ENCODE peak calls at places on chromosomes 11 and 22, in five cellular contexts. D is uterus, B is Peyer's patch, X is RWPE2, K is IMR-90. S is an unnamed sample.

GRCh38 chr22:50563410-50564160 is 866 bp upstream of the SYCE3 start:
- DNase-seq in D (no peak), B (no peak), X (no peak), K (no peak), S (no peak)

GRCh38 chr22:37802310-37803194 is 5.2 kb upstream of the GCAT start:
- DNase-seq in D (no peak), B (peak; percentile 80), X (peak; percentile 51), K (peak; percentile 39), S (peak; percentile 57)

GRCh38 chr22:37933711-37934376 is 19.6 kb downstream of the C22orf23 start:
- DNase-seq in D (peak; percentile 86), B (peak; percentile 94), X (peak; percentile 88), K (peak; percentile 86), S (peak; percentile 91)

GRCh38 chr11:123560001-123560400 is 94.4 kb downstream of the SCN3B start:
- DNase-seq in D (peak; percentile 45), B (no peak), X (no peak), K (peak; percentile 88), S (no peak)

GRCh38 chr11:93199616-93200015 is 1.8 kb upstream of the SLC36A4 start:
- DNase-seq in D (no peak), B (no peak), X (no peak), K (no peak), S (no peak)

GRCh38 chr11:113591122-113591521 is 115.0 kb downstream of the TMPRSS5 start:
- DNase-seq in D (no peak), B (no peak), X (no peak), K (no peak), S (no peak)

GRCh38 chr11:69642549-69642912 is 1.6 kb downstream of the CCND1 start:
- DNase-seq in D (no peak), B (peak; percentile 70), X (peak; percentile 38), K (no peak), S (peak; percentile 61)

GRCh38 chr22:31857247-31857646 is 87.1 kb upstream of the YWHAH start:
- DNase-seq in D (no peak), B (no peak), X (no peak), K (no peak), S (no peak)

GRCh38 chr11:35997908-35998307 is 54.0 kb downstream of the LDLRAD3 start:
- DNase-seq in D (no peak), B (no peak), X (no peak), K (no peak), S (no peak)

GRCh38 chr22:39943366-39943765 is 16.8 kb upstream of the TMA7B start:
- DNase-seq in D (no peak), B (no peak), X (no peak), K (no peak), S (no peak)

GRCh38 chr11:70834277-70834940 is 418.0 kb downstream of the SHANK2 start:
- DNase-seq in D (no peak), B (no peak), X (no peak), K (peak; percentile 14), S (no peak)

GRCh38 chr11:118200901-118201680 is 23.7 kb downstream of the JAML start:
- DNase-seq in D (no peak), B (no peak), X (no peak), K (no peak), S (no peak)

GRCh38 chr22:45934659-45935341 is 42.2 kb downstream of the WNT7B start:
- DNase-seq in D (no peak), B (no peak), X (peak; percentile 94), K (peak; percentile 91), S (no peak)

GRCh38 chr11:35237860-35238715 is 99.1 kb downstream of the CD44 start:
- DNase-seq in D (no peak), B (no peak), X (no peak), K (no peak), S (peak; percentile 46)

GRCh38 chr11:111194789-111195188 is 50.7 kb upstream of the POU2AF2 start:
- DNase-seq in D (no peak), B (no peak), X (no peak), K (no peak), S (no peak)

GRCh38 chr11:6737872-6738466 is 33.8 kb downstream of the OR2AG2 start:
- DNase-seq in D (peak; percentile 20), B (no peak), X (no peak), K (peak; percentile 34), S (peak; percentile 63)

GRCh38 chr11:71371674-71372069 is 76.5 kb downstream of the DHCR7 start:
- DNase-seq in D (no peak), B (no peak), X (no peak), K (no peak), S (no peak)

GRCh38 chr22:49628351-49629023 is 199.2 kb downstream of the BRD1 start:
- DNase-seq in D (no peak), B (no peak), X (peak; percentile 24), K (no peak), S (no peak)

GRCh38 chr22:22526125-22526912 is 6.2 kb upstream of the ZNF280A start:
- DNase-seq in D (no peak), B (no peak), X (no peak), K (no peak), S (no peak)

GRCh38 chr22:44578516-44579230 is 80.6 kb upstream of the RTL6 start:
- DNase-seq in D (no peak), B (peak; percentile 9), X (peak; percentile 20), K (no peak), S (no peak)

GRCh38 chr11:66970808-66971442 is 4.2 kb upstream of the C11orf86 start:
- DNase-seq in D (peak; percentile 65), B (no peak), X (peak; percentile 87), K (peak; percentile 100), S (peak; percentile 94)

GRCh38 chr11:87156970-87157369 is 119.2 kb downstream of the TMEM135 start:
- DNase-seq in D (no peak), B (no peak), X (no peak), K (no peak), S (no peak)

GRCh38 chr11:120883404-120884135 is 140.3 kb upstream of the TBCEL start:
- DNase-seq in D (peak; percentile 37), B (no peak), X (no peak), K (peak; percentile 54), S (no peak)

GRCh38 chr11:28107331-28107725 is 628 bp downstream of the KIF18A start:
- DNase-seq in D (no peak), B (peak; percentile 43), X (no peak), K (peak; percentile 37), S (no peak)

GRCh38 chr11:34379081-34379480 is 21.3 kb upstream of the ABTB2 start:
- DNase-seq in D (no peak), B (no peak), X (no peak), K (peak; percentile 36), S (no peak)

GRCh38 chr11:132898021-132898420 is 634.3 kb downstream of the OPCML start:
- DNase-seq in D (no peak), B (no peak), X (no peak), K (peak; percentile 73), S (no peak)

GRCh38 chr11:86047275-86047991 is 21.5 kb downstream of the PICALM start:
- DNase-seq in D (no peak), B (no peak), X (no peak), K (peak; percentile 54), S (no peak)

GRCh38 chr11:11884774-11885481 is 43.2 kb downstream of the USP47 start:
- DNase-seq in D (no peak), B (no peak), X (no peak), K (no peak), S (no peak)

GRCh38 chr11:20160425-20161229 is at the start of gene DBX1:
- DNase-seq in D (no peak), B (no peak), X (no peak), K (no peak), S (no peak)

DNA sequence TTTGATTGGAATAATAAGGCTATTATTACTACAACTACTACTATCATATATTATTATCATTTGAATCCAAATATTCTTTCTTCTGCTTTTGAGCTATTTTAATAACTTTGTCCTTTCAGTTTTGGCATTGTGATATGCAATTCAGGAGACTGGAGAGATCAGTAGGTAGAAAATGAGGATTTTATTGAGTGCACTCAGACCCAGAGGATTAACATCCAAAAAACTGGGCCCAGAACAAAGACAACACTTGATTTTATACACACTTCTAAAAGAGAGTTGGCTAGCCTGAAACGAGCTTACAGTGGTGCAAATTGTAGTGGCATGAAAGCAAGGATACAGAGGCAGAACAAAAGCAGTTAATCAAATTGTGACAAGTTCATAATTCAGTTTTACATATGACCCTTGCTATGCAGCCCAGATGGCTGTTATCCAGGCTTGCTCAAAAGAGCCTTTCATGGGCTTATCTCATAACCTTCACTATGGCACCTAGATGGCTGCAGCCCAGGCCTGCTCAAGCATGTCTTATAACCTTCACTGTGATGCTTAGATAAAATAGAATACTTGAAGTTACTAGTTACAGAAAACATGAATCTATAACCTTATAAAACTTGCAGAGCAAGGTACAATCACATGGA is 796.3 kb upstream of the RAG2 start:
- DNase-seq in D (no peak), B (no peak), X (no peak), K (no peak), S (no peak)
- H3K9me3 ChIP-seq in D (no peaks in the 10 kb centered on the region), B (no peaks in the 10 kb centered on the region), X (peaks cover 2% of the 10 kb centered on the region), K (peaks cover 4% of the 10 kb centered on the region), S (no peaks in the 10 kb centered on the region)

DNA sequence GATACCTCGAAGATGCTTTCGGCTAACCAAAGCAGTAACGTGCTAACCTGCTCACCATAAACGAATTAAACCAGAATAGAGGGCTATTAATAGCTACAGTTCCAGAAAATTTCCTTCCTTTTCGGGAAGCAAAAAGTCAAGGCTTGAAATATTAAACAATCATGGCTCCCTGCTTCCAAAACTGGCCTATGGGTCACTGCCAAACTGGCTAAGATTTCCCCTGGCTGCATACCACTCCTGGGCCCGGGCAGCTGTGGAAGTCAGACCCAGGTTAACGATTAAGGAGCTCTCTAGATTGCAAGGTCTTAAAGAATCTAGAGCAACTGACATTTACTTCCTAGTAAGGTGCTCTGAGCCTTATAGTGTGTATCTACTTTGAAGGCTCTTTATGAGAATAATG is 1.7 kb downstream of the AMOTL1 start:
- DNase-seq in D (no peak), B (no peak), X (no peak), K (no peak), S (no peak)
- H3K27ac ChIP-seq in D (peak overlapping the region; percentile 96), B (no peak overlapping the region), X (peak overlapping the region; percentile 90), K (peak overlapping the region; percentile 97), S (no peak overlapping the region)

GRCh38 chr11:58768137-58768536 is 36.4 kb upstream of the GLYAT start:
- DNase-seq in D (no peak), B (no peak), X (no peak), K (no peak), S (no peak)
- H3K9me3 ChIP-seq in D (no peaks in the 10 kb centered on the region), B (no peaks in the 10 kb centered on the region), X (no peaks in the 10 kb centered on the region), K (no peaks in the 10 kb centered on the region), S (no peaks in the 10 kb centered on the region)

GRCh38 chr11:72738199-72739141 is 13.7 kb downstream of the ARAP1 start:
- DNase-seq in D (no peak), B (no peak), X (no peak), K (peak; percentile 33), S (no peak)

GRCh38 chr11:72739240-72740059 is 12.8 kb downstream of the ARAP1 start:
- DNase-seq in D (no peak), B (no peak), X (no peak), K (no peak), S (no peak)

GRCh38 chr11:72736452-72737069 is 15.6 kb downstream of the ARAP1 start:
- DNase-seq in D (no peak), B (no peak), X (no peak), K (peak; percentile 77), S (peak; percentile 23)

GRCh38 chr11:72735495-72736027 is 16.6 kb downstream of the ARAP1 start:
- DNase-seq in D (peak; percentile 73), B (no peak), X (no peak), K (peak; percentile 84), S (no peak)

DNA sequence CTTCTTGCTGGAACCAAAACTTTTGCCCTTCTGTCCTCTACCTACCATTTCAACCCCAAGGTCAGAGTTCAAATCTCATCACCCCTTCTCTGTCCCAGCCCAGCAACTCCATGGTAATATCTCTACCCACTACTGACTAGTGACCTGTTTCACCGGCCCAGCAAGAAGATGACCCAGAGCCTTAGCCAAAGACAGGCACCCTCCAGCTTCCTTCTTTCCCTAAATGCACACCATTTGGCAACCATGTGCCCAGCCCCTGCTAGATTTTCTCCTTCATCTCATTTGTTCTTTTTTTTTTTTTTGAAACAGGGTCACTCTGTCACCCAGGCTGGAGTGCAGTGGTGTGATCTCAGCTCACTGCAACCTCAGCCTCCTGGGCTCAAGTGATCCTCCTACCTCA is 14.9 kb downstream of the ARAP1 start:
- DNase-seq in D (no peak), B (no peak), X (no peak), K (no peak), S (no peak)
- H3K27ac ChIP-seq in D (no peak overlapping the region), B (peak overlapping the region; percentile 73), X (peak overlapping the region; percentile 66), K (no peak overlapping the region), S (no peak overlapping the region)